ENCODE peak calls at places on chromosomes 2 and 18, in six cellular contexts. D, L, B, J, S and Y are unnamed samples.

GRCh38 chr18:21327101-21327500 is 85.1 kb downstream of the GREB1L start:
- DNase-seq in D (no peak), L (peak; percentile 67), B (no peak), J (no peak), S (no peak), Y (no peak)

GRCh38 chr18:68676913-68677312 is 38.0 kb downstream of the TMX3 start:
- DNase-seq in D (peak; percentile 36), L (no peak), B (no peak), J (peak; percentile 51), S (no peak), Y (no peak)

GRCh38 chr2:105644174-105644980 is 100.3 kb upstream of the NCK2 start:
- DNase-seq in D (peak; percentile 13), L (no peak), B (peak; percentile 66), J (peak; percentile 49), S (no peak), Y (no peak)

GRCh38 chr2:1183300-1183699 is 230.0 kb upstream of the TPO start:
- DNase-seq in D (no peak), L (no peak), B (no peak), J (no peak), S (no peak), Y (no peak)

GRCh38 chr2:109164739-109165221 is 35.8 kb downstream of the SH3RF3 start:
- DNase-seq in D (peak; percentile 83), L (no peak), B (no peak), J (peak; percentile 85), S (no peak), Y (no peak)

GRCh38 chr2:100601661-100602060 is 38.9 kb downstream of the PDCL3 start:
- DNase-seq in D (no peak), L (no peak), B (no peak), J (no peak), S (no peak), Y (no peak)

GRCh38 chr2:90069290-90069894 is 1377.9 kb downstream of the RPIA start:
- DNase-seq in D (no peak), L (peak; percentile 90), B (no peak), J (peak; percentile 33), S (peak; percentile 10), Y (no peak)

GRCh38 chr2:205375453-205375852 is 306.8 kb upstream of the NRP2 start:
- DNase-seq in D (no peak), L (no peak), B (no peak), J (peak; percentile 33), S (no peak), Y (no peak)

GRCh38 chr2:114550364-114550763 is 107.9 kb downstream of the DPP10 start:
- DNase-seq in D (no peak), L (no peak), B (no peak), J (no peak), S (no peak), Y (peak; percentile 66)

GRCh38 chr2:205660521-205661124 is 21.7 kb upstream of the NRP2 start:
- DNase-seq in D (peak; percentile 95), L (no peak), B (no peak), J (peak; percentile 99), S (no peak), Y (no peak)

GRCh38 chr2:111897924-111898702 is at the start of gene MERTK:
- DNase-seq in D (peak; percentile 78), L (peak; percentile 95), B (peak; percentile 41), J (peak; percentile 20), S (peak; percentile 35), Y (peak; percentile 95)

GRCh38 chr2:152548996-152549395 is 168.3 kb downstream of the PRPF40A start:
- DNase-seq in D (peak; percentile 32), L (no peak), B (no peak), J (peak; percentile 56), S (no peak), Y (no peak)

GRCh38 chr2:201383156-201383555 is 26.0 kb upstream of the FLACC1 start:
- DNase-seq in D (no peak), L (no peak), B (no peak), J (no peak), S (no peak), Y (no peak)

GRCh38 chr2:97997774-97998392 is 2.1 kb upstream of the TMEM131 start:
- DNase-seq in D (no peak), L (peak; percentile 5), B (no peak), J (no peak), S (no peak), Y (no peak)

GRCh38 chr18:37309059-37309458 is 256.5 kb downstream of the CELF4 start:
- DNase-seq in D (peak; percentile 14), L (no peak), B (no peak), J (no peak), S (no peak), Y (no peak)

GRCh38 chr2:71157124-71157802 is 26.8 kb downstream of the MPHOSPH10 start:
- DNase-seq in D (peak; percentile 41), L (peak; percentile 92), B (no peak), J (peak; percentile 14), S (peak; percentile 31), Y (peak; percentile 81)

GRCh38 chr2:10863837-10864236 is 47.9 kb upstream of the KCNF1 start:
- DNase-seq in D (no peak), L (no peak), B (no peak), J (no peak), S (peak; percentile 39), Y (no peak)